ENCODE peak calls at places on chromosomes 16 and 17, in ten cellular contexts. B is Caco-2, T is A549, A is left lung, K is mesothelial cell of epicardium, P is cardiac fibroblast, U is MCF 10A, H is coronary artery, X is WTC11, R is right atrium auricular region. N is an unnamed sample.

GRCh38 chr17:13592427-13592826 is 9.3 kb downstream of the HS3ST3A1 start:
- DNase-seq in B (no peak), T (no peak), A (no peak), K (no peak), P (peak), U (no peak), H (no peak), X (no peak), R (no peak), N (no peak)

GRCh38 chr17:3034578-3034920 is 28.9 kb downstream of the OR1D5 start:
- DNase-seq in B (no peak), T (no peak), A (peak), K (peak), P (no peak), U (no peak), H (peak), X (no peak), R (peak), N (no peak)

GRCh38 chr16:11025120-11025531 is 80.8 kb downstream of the CLEC16A start:
- DNase-seq in B (no peak), T (no peak), A (no peak), K (no peak), P (no peak), U (no peak), H (no peak), X (no peak), R (no peak), N (no peak)

GRCh38 chr17:4249452-4250029 is 14.2 kb downstream of the ANKFY1 start:
- DNase-seq in B (no peak), T (peak), A (no peak), K (no peak), P (peak), U (peak), H (no peak), X (no peak), R (no peak), N (no peak)

GRCh38 chr17:80738987-80739730 is 194.5 kb downstream of the RPTOR start:
- DNase-seq in B (no peak), T (no peak), A (no peak), K (no peak), P (no peak), U (no peak), H (no peak), X (no peak), R (no peak), N (no peak)

GRCh38 chr16:24737391-24737871 is 8.0 kb downstream of the TNRC6A start:
- DNase-seq in B (no peak), T (no peak), A (no peak), K (no peak), P (peak), U (no peak), H (no peak), X (no peak), R (no peak), N (no peak)

GRCh38 chr16:166375-167116 is 768 bp downstream of the HBM start:
- DNase-seq in B (no peak), T (no peak), A (no peak), K (no peak), P (no peak), U (no peak), H (no peak), X (no peak), R (no peak), N (no peak)

GRCh38 chr17:6187836-6188235 is 117.7 kb downstream of the WSCD1 start:
- DNase-seq in B (no peak), T (no peak), A (no peak), K (peak), P (no peak), U (peak), H (no peak), X (no peak), R (no peak), N (no peak)

GRCh38 chr17:77530591-77530990 is 389.8 kb downstream of the SEC14L1 start:
- DNase-seq in B (no peak), T (no peak), A (no peak), K (no peak), P (no peak), U (no peak), H (peak), X (no peak), R (no peak), N (no peak)

GRCh38 chr17:68029512-68030215 is 5.9 kb upstream of the KPNA2 start:
- DNase-seq in B (no peak), T (no peak), A (no peak), K (no peak), P (no peak), U (no peak), H (no peak), X (no peak), R (no peak), N (no peak)

GRCh38 chr17:20920813-20921199 is 122.0 kb downstream of the USP22 start:
- DNase-seq in B (no peak), T (no peak), A (no peak), K (no peak), P (peak), U (no peak), H (no peak), X (no peak), R (no peak), N (no peak)

GRCh38 chr17:46739982-46740381 is 78.5 kb downstream of the WNT3 start:
- DNase-seq in B (no peak), T (no peak), A (no peak), K (no peak), P (no peak), U (no peak), H (no peak), X (no peak), R (no peak), N (no peak)

GRCh38 chr16:50311891-50312501 is 45.6 kb downstream of the ADCY7 start:
- DNase-seq in B (peak), T (no peak), A (peak), K (no peak), P (no peak), U (no peak), H (peak), X (no peak), R (peak), N (no peak)

GRCh38 chr16:5604770-5605169 is 507.2 kb upstream of the EEF2KMT start:
- DNase-seq in B (no peak), T (peak), A (no peak), K (no peak), P (no peak), U (no peak), H (no peak), X (no peak), R (no peak), N (no peak)

GRCh38 chr17:51407576-51407975 is 147.2 kb downstream of the UTP18 start:
- DNase-seq in B (no peak), T (no peak), A (no peak), K (no peak), P (no peak), U (no peak), H (no peak), X (no peak), R (no peak), N (no peak)

GRCh38 chr16:21339927-21340326 is 61.8 kb upstream of the CRYM start:
- DNase-seq in B (no peak), T (no peak), A (no peak), K (no peak), P (peak), U (no peak), H (no peak), X (no peak), R (no peak), N (no peak)

GRCh38 chr17:8825802-8826201 is 26.6 kb upstream of the MFSD6L start:
- DNase-seq in B (no peak), T (no peak), A (no peak), K (no peak), P (no peak), U (no peak), H (no peak), X (no peak), R (peak), N (no peak)

GRCh38 chr16:70601576-70602575 is 44.5 kb upstream of the IL34 start:
- DNase-seq in B (no peak), T (no peak), A (no peak), K (no peak), P (peak), U (no peak), H (no peak), X (no peak), R (no peak), N (no peak)

GRCh38 chr16:70600730-70601129 is 45.6 kb upstream of the IL34 start:
- DNase-seq in B (no peak), T (no peak), A (no peak), K (no peak), P (no peak), U (no peak), H (no peak), X (no peak), R (no peak), N (no peak)

GRCh38 chr16:70604407-70605283 is 41.7 kb upstream of the IL34 start:
- DNase-seq in B (no peak), T (no peak), A (no peak), K (no peak), P (no peak), U (no peak), H (no peak), X (no peak), R (no peak), N (no peak)

GRCh38 chr16:70605284-70605659 is 41.1 kb upstream of the IL34 start:
- DNase-seq in B (no peak), T (no peak), A (no peak), K (no peak), P (peak), U (no peak), H (no peak), X (no peak), R (no peak), N (no peak)

DNA sequence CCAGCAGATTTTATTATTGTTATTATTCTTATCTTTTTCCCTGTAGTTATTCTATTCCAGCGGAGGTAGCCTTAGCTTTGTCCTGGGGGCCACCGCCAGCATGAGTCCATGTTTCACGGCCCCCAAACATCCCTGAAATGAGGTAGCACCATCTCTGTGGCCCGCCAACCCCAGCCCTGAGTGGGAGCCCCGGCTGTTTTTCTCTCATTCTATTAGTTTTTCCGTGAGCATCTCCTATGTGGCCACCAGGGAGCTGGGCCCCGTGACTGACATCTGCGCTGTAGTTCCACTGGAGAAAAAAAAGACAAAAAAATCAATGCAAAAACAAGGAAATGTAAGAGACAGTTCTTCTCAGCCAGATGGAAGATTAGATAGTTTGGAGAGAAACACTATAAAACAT is 43.5 kb upstream of the IL34 start:
- DNase-seq in B (no peak), T (no peak), A (no peak), K (no peak), P (no peak), U (no peak), H (no peak), X (no peak), R (no peak), N (no peak)
- TF ChIP-seq CTCF in B (no peak), T (no peak), A (no peak), K (no peak), P (no peak), U (no peak), H (no peak), X (no peak), R (no peak), N (no peak)

DNA sequence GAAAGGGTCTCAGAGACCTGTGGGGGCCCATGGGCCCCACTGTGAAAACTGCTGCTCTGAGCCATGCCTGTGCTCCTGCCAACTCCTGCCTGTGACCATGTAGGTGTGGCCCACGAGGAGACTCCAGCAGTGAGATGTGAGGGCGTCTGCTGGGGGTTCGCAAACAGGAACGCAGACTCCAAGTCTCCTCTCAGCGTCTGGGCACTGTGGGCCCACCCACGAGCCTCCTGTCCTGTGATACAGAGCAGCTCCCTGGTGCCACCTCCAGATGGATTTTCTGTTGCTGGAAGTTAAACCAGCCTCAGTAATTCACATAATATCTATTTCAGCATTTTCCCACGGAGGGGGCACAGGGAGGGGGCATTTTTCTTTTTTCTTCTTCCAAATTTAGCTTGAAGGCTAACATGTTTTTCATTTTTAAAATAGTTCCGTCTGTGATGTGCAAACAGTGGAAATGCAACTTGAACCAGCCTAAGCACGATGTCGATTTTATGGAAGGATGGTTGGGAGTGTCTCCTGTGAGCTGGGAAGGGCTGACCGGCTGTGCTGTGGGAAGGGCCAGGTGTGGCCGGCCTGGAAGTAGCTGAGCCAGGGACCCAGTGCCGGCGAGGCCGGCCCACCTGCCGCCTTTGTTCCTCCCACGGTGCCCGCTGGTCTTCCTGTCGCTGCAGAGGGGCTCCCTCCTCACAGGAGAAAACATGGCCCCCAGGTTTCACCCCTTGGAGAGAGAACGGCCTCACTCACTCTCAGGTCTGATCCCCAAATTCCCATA is 3.8 kb upstream of the RAB40B start:
- DNase-seq in B (no peak), T (no peak), A (peak), K (no peak), P (no peak), U (no peak), H (no peak), X (no peak), R (no peak), N (no peak)
- TF ChIP-seq CTCF in B (no peak), T (no peak), A (no peak), K (no peak), P (no peak), U (no peak), H (no peak), X (no peak), R (no peak), N (no peak)

GRCh38 chr17:40157972-40158371 is 17.6 kb downstream of the CASC3 start:
- DNase-seq in B (no peak), T (no peak), A (no peak), K (no peak), P (no peak), U (no peak), H (no peak), X (no peak), R (no peak), N (no peak)
- TF ChIP-seq CTCF in B (no peak), T (no peak), A (no peak), K (no peak), P (no peak), U (no peak), H (no peak), X (no peak), R (no peak), N (no peak)

GRCh38 chr16:88753191-88753590 is 31.8 kb downstream of the PIEZO1 start:
- DNase-seq in B (no peak), T (no peak), A (no peak), K (no peak), P (no peak), U (no peak), H (no peak), X (no peak), R (no peak), N (no peak)

GRCh38 chr16:88753600-88753999 is 31.4 kb downstream of the PIEZO1 start:
- DNase-seq in B (no peak), T (no peak), A (no peak), K (no peak), P (no peak), U (no peak), H (no peak), X (no peak), R (no peak), N (no peak)

GRCh38 chr16:88754109-88754911 is 30.7 kb downstream of the PIEZO1 start:
- DNase-seq in B (no peak), T (no peak), A (no peak), K (no peak), P (no peak), U (no peak), H (no peak), X (no peak), R (no peak), N (no peak)

GRCh38 chr16:88755745-88756443 is 29.1 kb downstream of the PIEZO1 start:
- DNase-seq in B (no peak), T (no peak), A (no peak), K (no peak), P (no peak), U (no peak), H (no peak), X (no peak), R (no peak), N (no peak)

DNA sequence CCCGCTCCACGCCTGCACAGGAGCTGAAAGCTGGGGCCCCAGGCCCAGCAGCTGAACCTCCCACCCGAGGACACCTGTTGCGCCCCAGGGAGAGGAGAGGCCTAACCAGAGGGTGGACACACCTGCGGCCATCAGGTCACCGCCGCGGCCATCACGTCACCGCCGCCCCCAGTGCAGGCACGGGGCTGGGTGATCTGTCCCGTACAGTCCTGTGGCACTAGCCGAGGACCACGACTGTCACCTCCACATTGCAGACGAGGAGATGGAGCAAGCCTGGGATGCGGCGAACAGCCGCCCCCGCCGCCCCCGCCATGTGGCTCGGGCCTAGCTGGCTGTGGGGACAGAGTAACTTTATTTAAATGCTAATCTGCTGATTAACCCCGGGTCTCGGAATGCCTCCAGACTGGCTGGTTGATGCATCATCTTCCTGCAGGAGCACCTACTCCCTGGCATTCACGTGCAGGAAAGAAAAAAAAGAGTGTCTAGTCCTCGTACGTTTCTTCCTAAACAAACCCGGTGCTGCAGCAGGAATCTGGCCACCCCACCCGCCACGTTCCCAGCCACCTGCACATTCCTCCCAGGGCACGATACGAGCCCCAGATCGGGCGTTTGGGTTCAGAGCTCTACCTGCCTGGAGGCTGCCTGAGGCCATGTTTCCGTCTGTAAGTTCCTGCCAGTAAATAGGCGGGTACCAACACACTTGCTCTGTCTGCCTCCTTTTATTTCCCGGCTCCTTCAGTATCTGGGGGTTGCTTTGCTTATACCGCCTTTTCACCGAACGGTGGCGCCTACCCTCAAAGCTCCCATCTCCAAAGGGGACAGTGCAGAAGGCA is 29.9 kb downstream of the PIEZO1 start:
- DNase-seq in B (no peak), T (no peak), A (no peak), K (no peak), P (peak), U (peak), H (no peak), X (peak), R (no peak), N (no peak)
- TF ChIP-seq CTCF in B (no peak), T (no peak), A (no peak), K (peak), P (peak), U (no peak), H (no peak), X (no peak), R (no peak), N (peak)

DNA sequence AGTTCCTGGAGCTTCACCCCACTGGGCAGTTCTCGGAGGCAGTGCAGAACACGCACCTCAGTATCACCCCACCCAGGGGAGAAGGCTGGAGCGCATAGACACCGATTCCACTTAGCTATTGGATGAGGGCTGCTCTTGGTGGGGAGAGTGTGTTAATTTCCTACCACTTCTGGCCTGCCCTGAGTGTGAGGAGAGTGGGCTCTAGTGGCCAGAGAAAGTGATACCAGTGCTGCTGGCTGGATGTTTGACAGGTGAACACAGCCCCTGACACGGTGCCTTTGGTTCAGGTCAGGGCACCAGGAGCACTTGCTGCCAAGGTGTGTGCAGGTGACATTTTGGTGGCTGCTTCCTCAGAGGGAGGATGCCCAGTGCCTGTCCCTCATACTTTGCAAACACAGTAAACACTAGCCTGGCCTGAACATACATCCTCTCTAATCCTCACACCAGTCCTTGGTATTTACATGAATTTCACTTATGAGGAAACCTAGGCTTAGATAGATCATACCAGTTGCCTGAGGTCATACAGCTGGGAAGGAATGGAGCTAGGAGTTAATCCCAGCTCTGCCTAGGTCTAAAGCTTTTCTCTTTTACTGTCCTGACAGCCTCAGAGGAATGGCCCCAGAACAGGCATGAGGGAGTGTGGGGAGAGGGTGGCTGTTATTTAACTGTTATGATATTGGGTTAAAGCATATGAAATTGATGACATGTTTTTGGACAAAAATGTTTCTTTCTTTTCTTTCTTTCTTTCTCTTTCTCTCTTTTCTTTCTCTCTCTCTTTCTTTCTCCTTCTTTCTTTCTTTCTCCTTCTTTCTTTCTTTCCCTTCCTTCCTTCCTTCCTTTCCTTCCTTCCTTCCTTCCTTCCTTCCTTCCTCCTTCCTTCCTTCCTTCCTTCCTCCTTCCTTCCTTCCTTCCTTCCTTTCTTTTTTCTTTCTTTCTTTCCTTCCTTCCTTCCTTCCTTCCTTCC is 21.0 kb upstream of the ITGAX start:
- DNase-seq in B (peak), T (peak), A (no peak), K (no peak), P (peak), U (peak), H (no peak), X (peak), R (no peak), N (no peak)
- TF ChIP-seq CTCF in B (no peak), T (peak), A (no peak), K (no peak), P (peak), U (peak), H (no peak), X (no peak), R (no peak), N (peak)

N was measured in progenitor cell of endocrine pancreas.